ENCODE peak calls at places on chromosomes 13 and 19, in nine cellular contexts. T is GM23338, U is GM10248, Z is left lung, F is tibial nerve, G is osteoblast, D is dorsolateral prefrontal cortex, J is HepG2, V is progenitor cell of endocrine pancreas. Q is an unnamed sample.

GRCh38 chr19:44113784-44114390 is 688 bp downstream of the ZNF225 start:
- DNase-seq in T (peak; percentile 21), U (no peak), Z (no peak), F (no peak), G (peak; percentile 78), D (no peak), J (no peak), V (no peak), Q (no peak)

GRCh38 chr19:10289836-10290438 is at the start of gene ICAM5:
- DNase-seq in T (peak; percentile 47), U (no peak), Z (no peak), F (no peak), G (peak; percentile 92), D (peak; percentile 56), J (no peak), V (no peak), Q (peak; percentile 54)

GRCh38 chr19:33005440-33005839 is 33.4 kb downstream of the FAAP24 start:
- DNase-seq in T (peak; percentile 29), U (no peak), Z (no peak), F (no peak), G (no peak), D (no peak), J (no peak), V (no peak), Q (no peak)

GRCh38 chr13:110616103-110617101 is 1.1 kb downstream of the NAXD start:
- DNase-seq in T (peak; percentile 51), U (peak; percentile 74), Z (peak; percentile 48), F (no peak), G (peak; percentile 96), D (no peak), J (peak; percentile 26), V (no peak), Q (peak; percentile 74)

GRCh38 chr13:98585946-98586345 is 9.0 kb upstream of the STK24 start:
- DNase-seq in T (no peak), U (no peak), Z (no peak), F (no peak), G (no peak), D (no peak), J (no peak), V (no peak), Q (no peak)

GRCh38 chr13:42592915-42593718 is 19.2 kb downstream of the TNFSF11 start:
- DNase-seq in T (peak; percentile 80), U (no peak), Z (no peak), F (no peak), G (no peak), D (no peak), J (no peak), V (no peak), Q (no peak)

GRCh38 chr13:111115841-111116500 is 861 bp downstream of the ARHGEF7 start:
- DNase-seq in T (peak; percentile 52), U (no peak), Z (no peak), F (peak; percentile 59), G (peak; percentile 98), D (no peak), J (peak; percentile 12), V (no peak), Q (no peak)

GRCh38 chr19:50510700-50511068 is 307 bp downstream of the JOSD2 start:
- DNase-seq in T (peak; percentile 93), U (no peak), Z (no peak), F (no peak), G (no peak), D (no peak), J (no peak), V (no peak), Q (no peak)

GRCh38 chr19:55304980-55305379 is 20.2 kb downstream of the TMEM150B start:
- DNase-seq in T (peak; percentile 86), U (no peak), Z (no peak), F (no peak), G (peak; percentile 71), D (no peak), J (no peak), V (no peak), Q (no peak)

GRCh38 chr13:36377822-36378480 is 31.8 kb upstream of the SPART start:
- DNase-seq in T (no peak), U (no peak), Z (no peak), F (no peak), G (peak; percentile 54), D (no peak), J (no peak), V (no peak), Q (no peak)

GRCh38 chr13:71067164-71067815 is 799.7 kb downstream of the DACH1 start:
- DNase-seq in T (peak; percentile 35), U (no peak), Z (no peak), F (no peak), G (no peak), D (no peak), J (peak; percentile 0), V (no peak), Q (no peak)

GRCh38 chr13:77448689-77449088 is 86.8 kb upstream of the SCEL start:
- DNase-seq in T (peak; percentile 40), U (no peak), Z (peak; percentile 48), F (no peak), G (no peak), D (no peak), J (no peak), V (no peak), Q (no peak)

GRCh38 chr19:4338441-4339350 is at the start of gene STAP2:
- DNase-seq in T (peak; percentile 80), U (peak; percentile 42), Z (no peak), F (no peak), G (peak; percentile 43), D (no peak), J (peak; percentile 44), V (no peak), Q (peak; percentile 70)

GRCh38 chr13:109835321-109835720 is 48.9 kb upstream of the IRS2 start:
- DNase-seq in T (no peak), U (no peak), Z (no peak), F (no peak), G (no peak), D (no peak), J (no peak), V (no peak), Q (no peak)

GRCh38 chr13:84455143-84455905 is 573.0 kb upstream of the SLITRK1 start:
- DNase-seq in T (peak; percentile 20), U (no peak), Z (no peak), F (no peak), G (no peak), D (no peak), J (peak; percentile 4), V (no peak), Q (no peak)

GRCh38 chr13:107301724-107302374 is 733.9 kb upstream of the ARGLU1 start:
- DNase-seq in T (peak; percentile 67), U (no peak), Z (no peak), F (no peak), G (no peak), D (no peak), J (no peak), V (no peak), Q (no peak)

GRCh38 chr19:30854661-30855060 is 482.5 kb downstream of the ZNF536 start:
- DNase-seq in T (no peak), U (no peak), Z (no peak), F (no peak), G (no peak), D (no peak), J (no peak), V (no peak), Q (no peak)

GRCh38 chr13:40756042-40756441 is 14.9 kb downstream of the MRPS31 start:
- DNase-seq in T (no peak), U (no peak), Z (no peak), F (no peak), G (no peak), D (no peak), J (no peak), V (no peak), Q (peak; percentile 26)

GRCh38 chr13:23714672-23715071 is 144.5 kb downstream of the TNFRSF19 start:
- DNase-seq in T (no peak), U (no peak), Z (no peak), F (no peak), G (no peak), D (no peak), J (no peak), V (no peak), Q (no peak)

GRCh38 chr13:23711355-23711754 is 141.1 kb downstream of the TNFRSF19 start:
- DNase-seq in T (no peak), U (no peak), Z (no peak), F (no peak), G (no peak), D (no peak), J (no peak), V (no peak), Q (peak; percentile 55)

GRCh38 chr13:23718916-23719470 is 148.8 kb downstream of the TNFRSF19 start:
- DNase-seq in T (no peak), U (no peak), Z (no peak), F (no peak), G (peak; percentile 60), D (no peak), J (peak; percentile 73), V (no peak), Q (no peak)

GRCh38 chr13:23715092-23715761 is 145.0 kb downstream of the TNFRSF19 start:
- DNase-seq in T (peak; percentile 21), U (no peak), Z (no peak), F (no peak), G (peak; percentile 41), D (no peak), J (peak; percentile 28), V (no peak), Q (no peak)

GRCh38 chr13:23715762-23716235 is 145.6 kb downstream of the TNFRSF19 start:
- DNase-seq in T (peak; percentile 74), U (peak; percentile 35), Z (no peak), F (no peak), G (no peak), D (no peak), J (peak; percentile 62), V (no peak), Q (peak; percentile 38)
- TF ChIP-seq CTCF in T (peak; percentile 83), U (peak; percentile 39), Z (no peak), F (no peak), G (peak; percentile 42), D (no peak), J (peak; percentile 94), V (peak; percentile 32), Q (no peak)

GRCh38 chr19:6424939-6425731 is 524 bp upstream of the KHSRP start:
- DNase-seq in T (peak; percentile 100), U (peak; percentile 99), Z (peak; percentile 100), F (peak; percentile 99), G (peak; percentile 100), D (peak; percentile 100), J (peak; percentile 100), V (peak; percentile 98), Q (peak; percentile 100)
- TF ChIP-seq CTCF in T (no peak), U (peak; percentile 2), Z (no peak), F (peak; percentile 16), G (no peak), D (no peak), J (peak; percentile 3), V (no peak), Q (no peak)

GRCh38 chr19:38870612-38871011 is 7.5 kb downstream of the RINL start:
- DNase-seq in T (no peak), U (no peak), Z (no peak), F (no peak), G (peak; percentile 65), D (no peak), J (no peak), V (no peak), Q (no peak)
- TF ChIP-seq CTCF in T (no peak), U (no peak), Z (no peak), F (no peak), G (no peak), D (no peak), J (no peak), V (no peak), Q (no peak)

DNA sequence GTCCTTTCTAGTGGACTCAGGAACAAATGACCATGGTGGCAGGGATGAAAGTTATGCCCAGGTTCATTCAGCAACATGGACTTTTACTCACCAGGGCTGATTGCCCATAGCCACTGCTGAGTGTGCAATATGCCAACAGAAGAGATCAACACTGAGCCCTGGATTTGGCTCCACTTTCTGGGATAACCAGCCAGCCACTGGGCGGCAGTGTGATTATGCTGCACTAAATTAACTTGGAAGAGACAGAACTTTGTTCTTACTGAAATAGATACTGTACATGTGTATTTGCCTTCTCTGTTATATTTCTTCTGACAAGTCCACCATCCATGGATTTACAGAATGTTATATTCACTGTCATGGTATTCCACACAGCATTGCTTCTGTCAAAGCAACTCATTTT is 257.4 kb downstream of the TDRD3 start:
- DNase-seq in T (peak; percentile 40), U (no peak), Z (no peak), F (no peak), G (no peak), D (peak; percentile 68), J (peak; percentile 16), V (no peak), Q (no peak)
- TF ChIP-seq CTCF in T (peak; percentile 83), U (peak; percentile 29), Z (no peak), F (no peak), G (peak; percentile 48), D (peak; percentile 56), J (peak; percentile 69), V (peak; percentile 52), Q (peak; percentile 28)

Q was measured in GM12865.